ENCODE peak calls at places on chromosomes 11 and 22, in six cellular contexts. One of them, this sample, is unnamed.

GRCh38 chr22:29195118-29195963 is 10.4 kb upstream of the EMID1 start:
- DNase-seq in heart right ventricle: no peak
- DNase-seq in AG04450: no peak
- DNase-seq in AG04449: no peak
- DNase-seq in neural crest cell: no peak
- DNase-seq in tibial nerve: no peak
- DNase-seq in this sample: no peak

GRCh38 chr11:72247584-72247983 is 3.6 kb upstream of the PHOX2A start:
- DNase-seq in tibial nerve: no peak
- DNase-seq in AG04450: no peak
- DNase-seq in neural crest cell: no peak
- DNase-seq in AG04449: no peak
- DNase-seq in heart right ventricle: no peak
- DNase-seq in this sample: no peak

GRCh38 chr11:36295926-36296325 is at the start of gene PRR5L:
- DNase-seq in neural crest cell: no peak
- DNase-seq in heart right ventricle: no peak
- DNase-seq in AG04450: no peak
- DNase-seq in AG04449: no peak
- DNase-seq in tibial nerve: no peak
- DNase-seq in this sample: no peak

GRCh38 chr11:67299471-67300191 is 3.7 kb upstream of the SSH3 start:
- DNase-seq in heart right ventricle: no peak
- DNase-seq in neural crest cell: no peak
- DNase-seq in tibial nerve: no peak
- DNase-seq in AG04449: no peak
- DNase-seq in AG04450: no peak
- DNase-seq in this sample: no peak

GRCh38 chr11:102240502-102240901 is 76.8 kb upstream of the BIRC3 start:
- DNase-seq in heart right ventricle: no peak
- DNase-seq in neural crest cell: no peak
- DNase-seq in AG04449: peak
- DNase-seq in tibial nerve: no peak
- DNase-seq in AG04450: no peak
- DNase-seq in this sample: no peak

GRCh38 chr11:33670250-33671011 is 30.2 kb downstream of the C11orf91 start:
- DNase-seq in heart right ventricle: no peak
- DNase-seq in tibial nerve: no peak
- DNase-seq in neural crest cell: no peak
- DNase-seq in AG04449: no peak
- DNase-seq in AG04450: no peak
- DNase-seq in this sample: no peak

GRCh38 chr11:13745165-13745564 is 76.7 kb downstream of the FAR1 start:
- DNase-seq in AG04449: no peak
- DNase-seq in neural crest cell: no peak
- DNase-seq in tibial nerve: no peak
- DNase-seq in AG04450: no peak
- DNase-seq in heart right ventricle: no peak
- DNase-seq in this sample: no peak

GRCh38 chr11:69576069-69576782 is 64.7 kb upstream of the CCND1 start:
- DNase-seq in AG04450: no peak
- DNase-seq in tibial nerve: no peak
- DNase-seq in heart right ventricle: no peak
- DNase-seq in AG04449: no peak
- DNase-seq in neural crest cell: no peak
- DNase-seq in this sample: no peak

GRCh38 chr22:29158546-29158945 is 47.1 kb upstream of the EMID1 start:
- DNase-seq in AG04450: no peak
- DNase-seq in AG04449: no peak
- DNase-seq in neural crest cell: no peak
- DNase-seq in heart right ventricle: no peak
- DNase-seq in tibial nerve: no peak
- DNase-seq in this sample: no peak

GRCh38 chr11:14055936-14056335 is 93.4 kb downstream of the SPON1 start:
- DNase-seq in AG04449: no peak
- DNase-seq in tibial nerve: no peak
- DNase-seq in neural crest cell: no peak
- DNase-seq in AG04450: no peak
- DNase-seq in heart right ventricle: no peak
- DNase-seq in this sample: no peak

GRCh38 chr11:44781697-44782096 is 54.9 kb downstream of the TSPAN18 start:
- DNase-seq in neural crest cell: no peak
- DNase-seq in AG04449: no peak
- DNase-seq in heart right ventricle: no peak
- DNase-seq in AG04450: no peak
- DNase-seq in tibial nerve: no peak
- DNase-seq in this sample: no peak

GRCh38 chr11:3177931-3178330 is 12.8 kb upstream of the OSBPL5 start:
- DNase-seq in AG04450: no peak
- DNase-seq in neural crest cell: no peak
- DNase-seq in AG04449: no peak
- DNase-seq in tibial nerve: no peak
- DNase-seq in heart right ventricle: no peak
- DNase-seq in this sample: no peak

GRCh38 chr11:68880851-68881250 is 22.8 kb downstream of the MRPL21 start:
- DNase-seq in AG04449: no peak
- DNase-seq in tibial nerve: no peak
- DNase-seq in AG04450: no peak
- DNase-seq in heart right ventricle: no peak
- DNase-seq in neural crest cell: no peak
- DNase-seq in this sample: no peak

GRCh38 chr11:123258877-123259276 is 63.8 kb upstream of the CLMP start:
- DNase-seq in heart right ventricle: no peak
- DNase-seq in AG04449: no peak
- DNase-seq in neural crest cell: no peak
- DNase-seq in AG04450: no peak
- DNase-seq in tibial nerve: no peak
- DNase-seq in this sample: no peak

DNA sequence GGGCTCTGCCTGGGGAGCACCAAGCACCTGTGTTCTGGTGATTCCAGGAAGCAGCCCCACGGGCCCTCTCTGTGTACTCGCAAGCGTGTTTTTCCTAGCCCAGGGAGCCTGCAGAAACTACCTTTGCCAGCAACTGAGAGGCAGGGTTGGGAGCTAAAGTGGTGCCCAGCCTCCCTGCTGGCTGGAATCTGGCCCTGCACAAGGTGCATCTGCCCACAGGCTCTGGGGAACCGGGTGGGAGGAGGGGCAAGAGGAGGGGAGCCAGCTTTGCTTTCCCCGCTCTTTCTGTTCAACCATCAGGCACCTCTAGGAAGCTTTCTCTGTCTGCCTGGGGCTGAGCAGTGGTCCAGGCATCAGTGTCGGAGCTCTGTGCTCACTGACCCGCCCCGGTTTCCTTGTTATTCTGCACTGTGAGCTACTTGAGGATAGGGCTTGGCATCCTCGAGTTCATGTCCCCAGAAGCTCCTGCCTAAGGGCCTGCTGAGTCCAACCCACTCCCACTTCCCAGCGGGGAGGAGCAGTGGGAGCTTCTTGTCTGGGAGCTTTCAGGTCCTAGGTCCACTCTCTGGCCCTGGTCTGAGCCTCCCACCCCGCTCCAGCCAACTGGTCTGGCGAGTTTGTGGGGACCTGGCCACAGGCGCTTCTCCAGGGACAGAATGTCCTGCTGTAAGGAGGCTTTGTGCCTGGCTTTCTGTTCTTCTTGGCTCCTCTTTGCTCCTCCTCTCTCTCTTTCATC is 14.9 kb downstream of the DAGLA start:
- DNase-seq in heart right ventricle: peak
- DNase-seq in neural crest cell: no peak
- DNase-seq in AG04450: no peak
- DNase-seq in tibial nerve: peak
- DNase-seq in AG04449: no peak
- DNase-seq in this sample: no peak
- TF ChIP-seq CTCF in heart right ventricle: peak
- TF ChIP-seq CTCF in neural crest cell: peak
- TF ChIP-seq CTCF in AG04450: peak
- TF ChIP-seq CTCF in tibial nerve: no peak
- TF ChIP-seq CTCF in AG04449: peak
- TF ChIP-seq CTCF in this sample: no peak

GRCh38 chr11:4551346-4551979 is 6.5 kb downstream of the OR52M1 start:
- DNase-seq in AG04449: no peak
- DNase-seq in tibial nerve: no peak
- DNase-seq in AG04450: no peak
- DNase-seq in neural crest cell: no peak
- DNase-seq in heart right ventricle: no peak
- DNase-seq in this sample: no peak
- TF ChIP-seq CTCF in AG04449: no peak
- TF ChIP-seq CTCF in tibial nerve: no peak
- TF ChIP-seq CTCF in AG04450: peak
- TF ChIP-seq CTCF in neural crest cell: peak
- TF ChIP-seq CTCF in heart right ventricle: no peak
- TF ChIP-seq CTCF in this sample: no peak

DNA sequence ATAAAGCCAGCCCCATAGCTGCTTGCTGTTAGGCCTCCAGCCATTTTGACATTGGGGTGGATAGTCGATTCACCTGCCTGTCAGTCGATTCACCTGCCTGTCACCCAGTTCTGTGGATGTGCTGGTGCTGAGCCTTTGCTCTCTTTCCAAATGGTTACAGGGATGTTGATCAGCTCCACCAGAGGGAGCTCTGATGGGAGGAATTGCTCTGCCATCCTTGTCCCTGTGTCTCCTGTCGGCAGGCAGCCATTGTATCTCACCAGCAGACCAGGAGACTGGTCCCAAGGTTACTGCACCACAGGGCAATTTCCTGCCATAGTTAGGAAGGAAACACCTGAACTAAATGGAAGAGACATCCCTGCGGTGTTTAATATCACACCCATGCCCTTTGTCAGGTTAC is 6.1 kb downstream of the MPEG1 start:
- DNase-seq in AG04450: no peak
- DNase-seq in heart right ventricle: peak
- DNase-seq in tibial nerve: no peak
- DNase-seq in AG04449: no peak
- DNase-seq in neural crest cell: peak
- DNase-seq in this sample: no peak
- TF ChIP-seq CTCF in AG04450: peak
- TF ChIP-seq CTCF in heart right ventricle: peak
- TF ChIP-seq CTCF in tibial nerve: peak
- TF ChIP-seq CTCF in AG04449: peak
- TF ChIP-seq CTCF in neural crest cell: peak
- TF ChIP-seq CTCF in this sample: no peak

GRCh38 chr11:17276236-17277023 is at the start of gene NUCB2:
- DNase-seq in AG04449: peak
- DNase-seq in tibial nerve: peak
- DNase-seq in neural crest cell: peak
- DNase-seq in heart right ventricle: peak
- DNase-seq in AG04450: peak
- DNase-seq in this sample: peak
- TF ChIP-seq CTCF in AG04449: no peak
- TF ChIP-seq CTCF in tibial nerve: peak
- TF ChIP-seq CTCF in neural crest cell: no peak
- TF ChIP-seq CTCF in heart right ventricle: peak
- TF ChIP-seq CTCF in AG04450: no peak
- TF ChIP-seq CTCF in this sample: no peak

GRCh38 chr22:37312549-37313183 is 30.4 kb downstream of the CYTH4 start:
- DNase-seq in AG04449: no peak
- DNase-seq in neural crest cell: no peak
- DNase-seq in tibial nerve: no peak
- DNase-seq in heart right ventricle: no peak
- DNase-seq in AG04450: no peak
- DNase-seq in this sample: no peak
- TF ChIP-seq CTCF in AG04449: no peak
- TF ChIP-seq CTCF in neural crest cell: no peak
- TF ChIP-seq CTCF in tibial nerve: no peak
- TF ChIP-seq CTCF in heart right ventricle: no peak
- TF ChIP-seq CTCF in AG04450: no peak
- TF ChIP-seq CTCF in this sample: no peak

This sample was measured in activated B cell treated with CpG ODN at 0.5 μM for 24 hours.